ENCODE peak calls at places on chromosomes 1 and 21, in eight cellular contexts. F is mesothelial cell of epicardium; Y is astrocyte of the spinal cord; S is PC-3; R is endothelial cell; Q is activated CD8-positive, alpha-beta T cell treated with anti-CD3 and anti-CD28 coated beads for 36 hours; O is IMR-90; K is foreskin keratinocyte. W is an unnamed sample.

GRCh38 chr1:115713906-115714305 is 54.6 kb downstream of the CASQ2 start:
- DNase-seq in S (peak; percentile 69), R (no peak), K (peak; percentile 56), Q (no peak), Y (no peak), O (no peak), F (no peak), W (no peak)

GRCh38 chr1:176601358-176601757 is 138.4 kb downstream of the PAPPA2 start:
- DNase-seq in Q (no peak), S (no peak), R (no peak), O (no peak), F (no peak), K (no peak), Y (no peak), W (no peak)

GRCh38 chr1:245721488-245721887 is 566.7 kb downstream of the KIF26B start:
- DNase-seq in Q (no peak), F (no peak), R (no peak), Y (no peak), K (no peak), S (no peak), O (no peak), W (no peak)

GRCh38 chr1:205376739-205377138 is 20.0 kb upstream of the KLHDC8A start:
- DNase-seq in K (no peak), F (no peak), Y (no peak), Q (no peak), S (peak; percentile 93), R (no peak), O (no peak), W (no peak)

GRCh38 chr1:182129398-182129797 is 67.9 kb upstream of the ZNF648 start:
- DNase-seq in F (no peak), Q (no peak), Y (no peak), O (no peak), S (no peak), R (no peak), K (no peak), W (no peak)

GRCh38 chr1:70396607-70397006 is 14.5 kb upstream of the CTH start:
- DNase-seq in Q (no peak), F (no peak), O (no peak), R (no peak), Y (no peak), K (no peak), S (no peak), W (no peak)

GRCh38 chr1:28194326-28195035 is 18.0 kb upstream of the PTAFR start:
- DNase-seq in K (no peak), Q (no peak), F (no peak), O (no peak), Y (no peak), S (no peak), R (no peak), W (peak; percentile 50)

GRCh38 chr21:46182548-46183336 is 1.5 kb downstream of the SPATC1L start:
- DNase-seq in Q (no peak), R (no peak), K (no peak), F (no peak), S (no peak), O (no peak), Y (no peak), W (peak; percentile 65)

GRCh38 chr1:24003331-24003972 is 23.3 kb upstream of the SRSF10 start:
- DNase-seq in K (peak; percentile 42), S (peak; percentile 61), R (no peak), Q (no peak), F (no peak), O (peak; percentile 84), Y (peak; percentile 86), W (no peak)

GRCh38 chr1:191818198-191818597 is 340.1 kb upstream of the RGS18 start:
- DNase-seq in K (no peak), Y (no peak), S (no peak), R (no peak), O (no peak), Q (no peak), F (no peak), W (no peak)

GRCh38 chr1:119367332-119368124 is 1.1 kb upstream of the HAO2 start:
- DNase-seq in Q (no peak), Y (peak; percentile 46), F (no peak), O (peak; percentile 45), R (no peak), S (peak; percentile 74), K (peak; percentile 51), W (no peak)

GRCh38 chr1:94640125-94640524 is 98.6 kb upstream of the F3 start:
- DNase-seq in S (no peak), R (no peak), K (no peak), O (no peak), F (no peak), Q (no peak), Y (no peak), W (no peak)

GRCh38 chr1:172949096-172949495 is 101.6 kb downstream of the TNFSF18 start:
- DNase-seq in R (no peak), Q (no peak), Y (no peak), S (no peak), O (no peak), K (no peak), F (no peak), W (no peak)

GRCh38 chr1:71494163-71494562 is 413.3 kb upstream of the ZRANB2 start:
- DNase-seq in Y (no peak), S (peak; percentile 27), K (peak; percentile 4), O (no peak), R (no peak), F (no peak), Q (no peak), W (no peak)

GRCh38 chr1:230940848-230941247 is 37.8 kb downstream of the TTC13 start:
- DNase-seq in Y (peak; percentile 17), Q (no peak), S (no peak), F (no peak), K (no peak), O (peak; percentile 65), R (no peak), W (no peak)

GRCh38 chr1:198598796-198599321 is 40.0 kb upstream of the PTPRC start:
- DNase-seq in S (no peak), R (no peak), K (no peak), Q (peak; percentile 58), O (no peak), Y (no peak), F (no peak), W (no peak)

GRCh38 chr1:224879404-224879803 is 50.1 kb upstream of the DNAH14 start:
- DNase-seq in S (no peak), Q (no peak), Y (peak; percentile 26), K (no peak), F (no peak), R (no peak), O (peak; percentile 28), W (no peak)

GRCh38 chr1:22100168-22100567 is 42.7 kb downstream of the WNT4 start:
- DNase-seq in Q (no peak), O (no peak), S (no peak), F (no peak), R (no peak), K (no peak), Y (no peak), W (no peak)

GRCh38 chr1:37877991-37878544 is 18.7 kb upstream of the MTF1 start:
- DNase-seq in F (no peak), Y (no peak), Q (no peak), O (no peak), K (no peak), R (no peak), S (no peak), W (no peak)

GRCh38 chr1:37879865-37880264 is 20.5 kb upstream of the MTF1 start:
- DNase-seq in K (no peak), R (no peak), Y (no peak), S (no peak), F (no peak), O (no peak), Q (no peak), W (no peak)

GRCh38 chr1:37872692-37873091 is 13.3 kb upstream of the MTF1 start:
- DNase-seq in O (no peak), K (no peak), R (no peak), F (no peak), Q (no peak), S (no peak), Y (no peak), W (no peak)

DNA sequence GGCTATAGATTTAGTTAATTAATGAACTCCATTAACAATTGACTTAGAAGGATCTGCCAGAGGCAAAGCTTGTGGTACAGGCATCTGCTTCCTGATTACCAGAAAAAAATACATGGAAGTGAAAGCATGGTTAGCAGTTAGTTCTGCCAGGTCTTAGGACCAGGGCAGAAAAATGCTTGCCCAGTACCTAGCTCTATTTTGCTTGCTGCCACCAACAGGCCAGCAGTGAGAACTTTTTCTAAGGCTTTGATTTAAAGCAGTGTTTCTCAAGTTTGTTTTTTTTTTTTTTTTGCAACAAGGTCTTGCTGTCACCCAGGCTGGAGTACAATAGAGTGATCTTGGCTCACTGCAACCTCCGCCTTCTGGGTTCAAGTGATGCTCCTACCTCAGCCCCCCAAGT is 16.4 kb upstream of the MTF1 start:
- DNase-seq in Y (peak; percentile 12), Q (no peak), F (no peak), S (peak; percentile 42), R (no peak), K (peak; percentile 9), O (no peak), W (no peak)
- TF ChIP-seq CTCF in Y (peak; percentile 37), Q (no peak), F (no peak), S (peak; percentile 52), R (no peak), K (peak; percentile 42), O (no peak), W (no peak)

GRCh38 chr1:58572691-58573090 is 4.4 kb downstream of the TACSTD2 start:
- DNase-seq in K (peak; percentile 73), S (peak; percentile 25), R (no peak), Q (no peak), Y (no peak), F (no peak), O (no peak), W (no peak)
- TF ChIP-seq CTCF in K (no peak), S (no peak), R (no peak), Q (no peak), Y (no peak), F (no peak), O (no peak), W (no peak)

GRCh38 chr1:156074661-156075060 is 7.6 kb downstream of the MEX3A start:
- DNase-seq in S (no peak), F (no peak), R (no peak), Q (no peak), Y (no peak), K (no peak), O (no peak), W (no peak)

GRCh38 chr1:156073740-156074139 is 8.5 kb downstream of the MEX3A start:
- DNase-seq in K (no peak), Y (no peak), S (no peak), Q (no peak), F (no peak), R (no peak), O (no peak), W (no peak)

GRCh38 chr1:156076609-156077429 is 5.4 kb downstream of the MEX3A start:
- DNase-seq in K (no peak), F (no peak), R (peak; percentile 53), O (no peak), Q (peak; percentile 37), Y (no peak), S (no peak), W (no peak)

GRCh38 chr1:156075775-156076204 is 6.5 kb downstream of the MEX3A start:
- DNase-seq in S (no peak), F (no peak), O (no peak), K (no peak), Q (no peak), Y (no peak), R (no peak), W (no peak)

GRCh38 chr1:156075158-156075557 is 7.1 kb downstream of the MEX3A start:
- DNase-seq in F (no peak), O (no peak), Y (no peak), K (no peak), R (no peak), Q (no peak), S (no peak), W (no peak)
- TF ChIP-seq CTCF in F (no peak), O (no peak), Y (no peak), K (peak; percentile 9), R (no peak), Q (no peak), S (no peak), W (no peak)

GRCh38 chr1:156500847-156501686 is 492 bp upstream of the MEF2D start:
- DNase-seq in F (peak; percentile 96), Q (peak; percentile 94), Y (peak; percentile 98), S (peak; percentile 97), R (peak; percentile 95), O (peak; percentile 96), K (peak; percentile 90), W (peak; percentile 96)
- TF ChIP-seq CTCF in F (peak; percentile 18), Q (peak; percentile 55), Y (peak; percentile 53), S (peak; percentile 83), R (peak; percentile 30), O (peak; percentile 51), K (peak; percentile 77), W (peak; percentile 55)

W was measured in ascending aorta.